ENCODE peak calls at places on chromosomes 2 and 18, in nine cellular contexts. A, Y, Q, F, C, H, S, I and Z are unnamed samples.

GRCh38 chr2:43749583-43749982 is 24.3 kb upstream of the DYNC2LI1 start:
- DNase-seq in H (no peak), I (no peak), C (no peak), F (no peak), Q (no peak), Y (no peak), S (peak), A (no peak), Z (no peak)

GRCh38 chr2:237556773-237557632 is 9.4 kb upstream of the PRLH start:
- DNase-seq in Y (peak), F (no peak), C (no peak), I (no peak), S (no peak), A (no peak), Q (no peak), H (peak), Z (no peak)

GRCh38 chr2:159108178-159108893 is 139.9 kb downstream of the TANC1 start:
- DNase-seq in H (no peak), S (peak), Q (no peak), Y (no peak), I (peak), F (no peak), C (no peak), A (no peak), Z (no peak)

GRCh38 chr18:9731380-9731779 is 23.3 kb downstream of the RAB31 start:
- DNase-seq in H (no peak), F (no peak), A (no peak), I (no peak), Y (peak), Q (no peak), S (no peak), C (no peak), Z (no peak)

GRCh38 chr2:38465789-38466127 is 88.7 kb upstream of the ATL2 start:
- DNase-seq in Y (peak), H (no peak), F (no peak), I (no peak), Q (peak), A (peak), S (peak), C (no peak), Z (no peak)

GRCh38 chr18:51028201-51028805 is 1.7 kb upstream of the SMAD4 start:
- DNase-seq in H (no peak), A (no peak), I (no peak), Q (no peak), S (no peak), Y (peak), C (no peak), F (no peak), Z (no peak)

GRCh38 chr2:157592983-157593382 is 35.7 kb downstream of the ACVR1C start:
- DNase-seq in I (no peak), Q (no peak), Y (peak), A (peak), H (no peak), F (no peak), S (no peak), C (no peak), Z (peak)

GRCh38 chr2:137928547-137929503 is 35.4 kb upstream of the HNMT start:
- DNase-seq in C (no peak), H (no peak), I (no peak), A (no peak), Y (no peak), Q (no peak), S (no peak), F (no peak), Z (peak)

GRCh38 chr18:72544092-72544886 is at the start of gene CBLN2:
- DNase-seq in S (peak), Y (peak), I (no peak), Q (no peak), H (peak), F (no peak), C (no peak), A (peak), Z (no peak)

GRCh38 chr18:58097127-58097906 is 53.3 kb downstream of the NEDD4L start:
- DNase-seq in I (no peak), A (no peak), Q (no peak), Y (no peak), C (no peak), H (no peak), F (no peak), S (no peak), Z (no peak)

GRCh38 chr2:133591164-133591563 is 22.9 kb upstream of the NCKAP5 start:
- DNase-seq in Y (peak), C (no peak), H (no peak), Q (no peak), F (no peak), A (peak), S (peak), I (peak), Z (no peak)

GRCh38 chr18:58438161-58438983 is 190.5 kb downstream of the ALPK2 start:
- DNase-seq in C (no peak), Y (peak), Q (no peak), H (no peak), I (no peak), F (no peak), S (no peak), A (no peak), Z (no peak)

GRCh38 chr18:55455938-55456337 is 132.1 kb downstream of the TCF4 start:
- DNase-seq in Q (no peak), F (no peak), I (no peak), Y (no peak), H (no peak), S (no peak), A (no peak), C (no peak), Z (no peak)

GRCh38 chr2:66317268-66317899 is 117.5 kb upstream of the MEIS1 start:
- DNase-seq in A (no peak), Y (no peak), S (no peak), H (no peak), Q (no peak), C (no peak), I (no peak), F (no peak), Z (no peak)

GRCh38 chr2:201908901-201909300 is 102.6 kb downstream of the CDK15 start:
- DNase-seq in S (no peak), H (no peak), Y (no peak), Q (no peak), A (no peak), C (no peak), F (no peak), I (no peak), Z (no peak)

GRCh38 chr2:46984642-46985476 is 69.3 kb upstream of the MCFD2 start:
- DNase-seq in F (peak), Y (peak), I (peak), C (no peak), Q (no peak), H (peak), S (peak), A (no peak), Z (peak)

GRCh38 chr2:221423212-221423804 is 148.8 kb downstream of the EPHA4 start:
- DNase-seq in F (no peak), Q (no peak), C (no peak), A (no peak), H (no peak), I (peak), S (no peak), Y (no peak), Z (no peak)

GRCh38 chr2:46521215-46521683 is 41.9 kb downstream of the TMEM247 start:
- DNase-seq in S (no peak), Y (peak), Q (no peak), C (no peak), H (no peak), I (peak), A (peak), F (no peak), Z (peak)

GRCh38 chr18:58813821-58814220 is 50.9 kb upstream of the ZNF532 start:
- DNase-seq in A (no peak), S (no peak), I (no peak), Y (no peak), C (no peak), Q (no peak), F (no peak), H (no peak), Z (no peak)

GRCh38 chr2:44075536-44075935 is 79.7 kb upstream of the LRPPRC start:
- DNase-seq in H (no peak), F (no peak), I (no peak), Q (no peak), S (no peak), Y (peak), A (peak), C (no peak), Z (peak)